ENCODE peak calls at places on chromosomes 3 and 15, in ten cellular contexts. B is GM12865; M is keratinocyte; S is astrocyte; D is Karpas-422; C is heart right ventricle; X is small intestine; T is lower leg skin; F is mucosa of descending colon; R is naive thymus-derived CD4-positive, alpha-beta T cell. N is an unnamed sample.

GRCh38 chr3:57257678-57258077 is 30.1 kb downstream of the APPL1 start:
- DNase-seq in C (no peak), S (no peak), R (no peak), M (no peak), T (no peak), F (no peak), D (no peak), B (no peak), X (no peak), N (no peak)

GRCh38 chr3:126126292-126126691 is 42.4 kb upstream of the SLC41A3 start:
- DNase-seq in R (no peak), M (no peak), C (peak), D (no peak), X (no peak), S (no peak), B (no peak), F (peak), T (no peak), N (no peak)

GRCh38 chr3:154050216-154050615 is 71.0 kb upstream of the ARHGEF26 start:
- DNase-seq in T (no peak), X (no peak), M (no peak), D (no peak), B (no peak), F (no peak), R (no peak), S (no peak), C (no peak), N (no peak)

GRCh38 chr3:40828741-40829415 is 304.1 kb downstream of the ZNF621 start:
- DNase-seq in M (no peak), B (no peak), X (no peak), S (no peak), C (no peak), F (no peak), T (no peak), D (no peak), R (no peak), N (no peak)

GRCh38 chr3:42710323-42711021 is 7.9 kb upstream of the HHATL start:
- DNase-seq in M (no peak), T (no peak), B (no peak), F (no peak), S (no peak), X (no peak), C (no peak), D (no peak), R (no peak), N (no peak)

GRCh38 chr3:136664771-136665170 is 87.4 kb downstream of the STAG1 start:
- DNase-seq in M (no peak), R (no peak), X (no peak), B (no peak), F (no peak), D (no peak), S (no peak), C (no peak), T (no peak), N (no peak)

GRCh38 chr3:525415-525814 is 328.9 kb downstream of the CHL1 start:
- DNase-seq in S (no peak), B (no peak), X (no peak), T (no peak), F (no peak), C (no peak), R (no peak), D (no peak), M (no peak), N (no peak)

GRCh38 chr3:193656445-193656844 is 63.4 kb downstream of the OPA1 start:
- DNase-seq in D (no peak), R (no peak), T (no peak), X (no peak), S (no peak), F (no peak), C (no peak), M (no peak), B (no peak), N (no peak)

GRCh38 chr3:192068464-192069254 is 607.7 kb downstream of the PYDC2 start:
- DNase-seq in X (no peak), C (no peak), D (no peak), S (no peak), F (no peak), T (no peak), M (no peak), B (peak), R (no peak), N (no peak)

GRCh38 chr3:24688446-24689148 is 193.9 kb upstream of the THRB start:
- DNase-seq in D (no peak), B (no peak), C (no peak), S (peak), M (no peak), R (no peak), F (no peak), T (no peak), X (no peak), N (no peak)

GRCh38 chr15:65095011-65095746 is 18.6 kb downstream of the KBTBD13 start:
- DNase-seq in R (no peak), M (no peak), X (peak), T (peak), F (peak), C (no peak), B (no peak), S (no peak), D (no peak), N (no peak)

GRCh38 chr15:65089206-65089824 is 12.8 kb downstream of the KBTBD13 start:
- DNase-seq in X (peak), M (no peak), S (no peak), D (no peak), F (no peak), B (no peak), R (no peak), C (no peak), T (no peak), N (no peak)

GRCh38 chr15:65092911-65093792 is 16.6 kb downstream of the KBTBD13 start:
- DNase-seq in T (peak), X (no peak), S (no peak), B (no peak), M (no peak), R (no peak), D (no peak), C (no peak), F (no peak), N (no peak)

GRCh38 chr15:65094294-65094995 is 17.9 kb downstream of the KBTBD13 start:
- DNase-seq in F (no peak), D (no peak), M (no peak), X (peak), C (no peak), R (no peak), S (no peak), T (peak), B (no peak), N (no peak)

GRCh38 chr15:65092046-65092770 is 15.7 kb downstream of the KBTBD13 start:
- DNase-seq in C (no peak), F (no peak), M (no peak), T (peak), D (no peak), S (no peak), R (no peak), B (no peak), X (no peak), N (no peak)
- H3K4me3 ChIP-seq in C (no peak), F (no peak), M (no peak), T (no peak), D (no peak), S (no peak), R (no peak), B (no peak), X (no peak), N (no peak)

GRCh38 chr3:14120111-14120920 is 4.4 kb downstream of the CHCHD4 start:
- DNase-seq in D (no peak), B (no peak), R (no peak), C (no peak), F (no peak), T (peak), S (no peak), X (no peak), M (no peak), N (no peak)

GRCh38 chr3:14122301-14122700 is 2.4 kb downstream of the CHCHD4 start:
- DNase-seq in S (no peak), M (no peak), D (no peak), X (no peak), C (no peak), R (no peak), T (peak), F (no peak), B (no peak), N (no peak)

GRCh38 chr3:14123308-14124222 is 1.1 kb downstream of the CHCHD4 start:
- DNase-seq in C (no peak), M (no peak), D (peak), S (no peak), R (no peak), T (peak), F (no peak), X (no peak), B (peak), N (no peak)

GRCh38 chr3:14119651-14120050 is 5.0 kb downstream of the CHCHD4 start:
- DNase-seq in F (no peak), X (no peak), M (no peak), D (no peak), S (no peak), C (no peak), R (no peak), B (no peak), T (no peak), N (no peak)

DNA sequence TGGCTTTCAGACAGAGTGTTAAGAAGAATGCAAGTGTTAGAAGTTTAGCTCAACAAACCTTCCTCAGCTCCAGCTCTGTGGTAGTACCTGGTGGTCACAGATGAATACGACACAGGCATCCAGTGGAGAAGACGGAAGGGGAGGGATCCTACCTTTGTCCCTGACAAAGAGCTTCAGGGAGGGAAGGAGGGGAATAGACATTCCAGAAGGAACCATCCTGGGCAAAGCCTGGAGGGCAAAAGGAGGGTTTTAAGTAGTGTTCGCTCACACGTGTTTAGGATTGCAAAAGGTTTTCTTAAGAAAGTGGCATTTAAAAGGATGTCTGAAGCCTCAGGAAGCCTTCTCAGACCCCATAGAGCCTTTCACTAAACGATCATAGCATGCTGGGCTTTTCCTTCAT is 2.8 kb downstream of the CHCHD4 start:
- DNase-seq in B (no peak), R (no peak), M (no peak), D (no peak), S (no peak), X (no peak), T (no peak), F (no peak), C (no peak), N (no peak)
- H3K4me3 ChIP-seq in B (no peak), R (no peak), M (no peak), D (no peak), S (no peak), X (no peak), T (no peak), F (no peak), C (no peak), N (no peak)

GRCh38 chr3:21750831-21751391 is at the start of gene ZNF385D:
- DNase-seq in T (peak), R (no peak), F (no peak), X (no peak), M (no peak), C (peak), S (peak), D (no peak), B (no peak), N (no peak)

GRCh38 chr3:21752749-21753347 is 1.8 kb upstream of the ZNF385D start:
- DNase-seq in C (peak), D (peak), X (no peak), M (no peak), R (no peak), B (peak), F (no peak), T (no peak), S (peak), N (no peak)

GRCh38 chr3:21747376-21747775 is 3.6 kb downstream of the ZNF385D start:
- DNase-seq in X (no peak), R (no peak), C (no peak), D (no peak), T (no peak), S (peak), M (no peak), B (no peak), F (no peak), N (no peak)

GRCh38 chr3:21751891-21752290 is 881 bp upstream of the ZNF385D start:
- DNase-seq in M (no peak), T (no peak), F (no peak), R (no peak), C (no peak), D (no peak), S (no peak), B (no peak), X (no peak), N (no peak)

GRCh38 chr3:21750291-21750690 is 719 bp downstream of the ZNF385D start:
- DNase-seq in T (no peak), F (no peak), C (no peak), X (no peak), B (peak), S (peak), R (no peak), M (no peak), D (no peak), N (no peak)
- H3K4me3 ChIP-seq in T (peak), F (no peak), C (peak), X (no peak), B (no peak), S (peak), R (no peak), M (no peak), D (no peak), N (no peak)

DNA sequence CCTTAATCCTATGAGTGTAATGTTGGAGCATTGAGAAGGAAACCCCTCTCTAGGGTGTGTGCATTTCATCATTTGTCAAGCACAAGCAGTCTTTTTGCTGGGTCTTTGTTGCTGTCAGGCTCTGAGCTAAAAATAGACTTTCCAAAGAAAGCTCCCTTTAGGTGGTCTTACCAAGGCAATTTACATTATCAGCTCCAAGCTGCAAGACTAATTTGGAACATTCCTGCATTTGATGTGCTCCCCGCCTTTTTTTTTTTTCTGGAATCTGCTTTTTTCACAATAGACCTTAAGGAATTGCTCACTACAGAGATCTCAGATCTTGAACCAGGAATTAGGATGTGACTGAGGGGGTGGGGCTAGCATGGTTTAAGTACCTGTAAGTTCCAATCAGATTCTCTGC is 60.6 kb upstream of the STAC start:
- DNase-seq in F (no peak), R (no peak), M (no peak), X (no peak), D (no peak), S (no peak), T (no peak), B (no peak), C (no peak), N (no peak)
- H3K4me3 ChIP-seq in F (no peak), R (no peak), M (no peak), X (no peak), D (no peak), S (no peak), T (no peak), B (no peak), C (no peak), N (no peak)

DNA sequence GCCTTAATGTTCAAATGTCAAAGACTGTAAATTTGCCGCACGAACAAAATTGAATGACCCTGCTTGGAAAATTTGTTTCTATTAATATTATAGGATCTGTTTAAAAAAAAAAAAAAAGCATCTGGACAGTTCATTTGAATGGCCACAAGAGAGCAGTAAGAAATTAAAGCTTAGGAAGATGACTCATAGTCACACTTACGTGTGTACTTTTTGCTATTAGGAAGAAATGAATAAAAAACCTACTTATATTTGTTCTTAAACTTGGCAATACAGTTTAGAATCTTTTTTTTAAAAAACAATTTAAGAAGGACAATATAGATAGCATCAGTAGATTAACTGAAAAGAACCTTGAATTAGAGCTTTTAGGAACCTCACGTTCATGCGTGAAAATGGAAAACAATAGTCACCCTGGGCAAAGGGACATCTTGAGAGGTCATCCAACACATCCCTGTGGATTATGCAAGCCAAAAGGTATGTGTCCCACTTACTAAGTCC is 621.8 kb downstream of the MECOM start:
- DNase-seq in D (no peak), M (no peak), S (peak), C (no peak), T (no peak), B (no peak), X (peak), F (no peak), R (no peak), N (no peak)
- H3K4me3 ChIP-seq in D (no peak), M (no peak), S (peak), C (peak), T (no peak), B (no peak), X (no peak), F (no peak), R (no peak), N (no peak)

N was measured in GM06990.